ENCODE peak calls at places on chromosomes 7 and 10, in nine cellular contexts. M, H, X, Y, L, N, P, D and V are unnamed samples.

GRCh38 chr7:22192778-22193177 is 164.2 kb downstream of the RAPGEF5 start:
- DNase-seq in D (no peak), M (peak), Y (no peak), L (no peak), X (no peak), P (no peak), N (no peak), H (no peak), V (no peak)

GRCh38 chr7:142323706-142324105 is 65.8 kb upstream of the PRSS58 start:
- DNase-seq in M (no peak), N (peak), P (no peak), Y (no peak), X (no peak), L (peak), H (peak), D (peak), V (no peak)

GRCh38 chr10:115209133-115209532 is 116.0 kb downstream of the ATRNL1 start:
- DNase-seq in Y (no peak), D (no peak), M (no peak), P (no peak), X (no peak), L (no peak), N (no peak), H (no peak), V (no peak)

GRCh38 chr7:116208919-116209318 is 1.4 kb upstream of the TES start:
- DNase-seq in L (no peak), M (no peak), Y (no peak), H (no peak), P (no peak), N (no peak), X (no peak), D (no peak), V (no peak)

GRCh38 chr7:134722786-134723322 is 56.6 kb upstream of the CALD1 start:
- DNase-seq in N (no peak), Y (no peak), D (no peak), L (no peak), P (no peak), M (no peak), H (no peak), X (no peak), V (no peak)

GRCh38 chr7:121079425-121080169 is 91.1 kb downstream of the CPED1 start:
- DNase-seq in L (no peak), D (no peak), X (no peak), P (no peak), M (no peak), N (no peak), H (peak), Y (no peak), V (no peak)

GRCh38 chr7:80134105-80134535 is 511 bp upstream of the GNAI1 start:
- DNase-seq in P (no peak), L (no peak), M (no peak), X (no peak), D (no peak), H (no peak), N (no peak), Y (no peak), V (no peak)

GRCh38 chr7:137045573-137045972 is 177.1 kb downstream of the CHRM2 start:
- DNase-seq in D (no peak), N (no peak), P (no peak), L (no peak), X (no peak), M (no peak), H (no peak), Y (no peak), V (no peak)

GRCh38 chr10:132414402-132415016 is 17.5 kb downstream of the PWWP2B start:
- DNase-seq in X (no peak), L (no peak), D (no peak), N (no peak), M (no peak), H (no peak), Y (no peak), P (no peak), V (no peak)

GRCh38 chr7:101232141-101232821 is 5.3 kb downstream of the CLDN15 start:
- DNase-seq in P (peak), M (peak), H (no peak), Y (peak), D (no peak), L (no peak), X (no peak), N (no peak), V (no peak)